ENCODE peak calls at places on chromosomes 7 and 10, in five cellular contexts. O is A549, U is adrenal gland, T is stomach, F is breast epithelium. H is an unnamed sample.

GRCh38 chr10:115659616-115660015 is 566.5 kb downstream of the ATRNL1 start:
- DNase-seq in O (no peak), U (no peak), T (no peak), F (no peak), H (no peak)

GRCh38 chr7:8178353-8178752 is 83.6 kb downstream of the ICA1 start:
- DNase-seq in O (no peak), U (no peak), T (no peak), F (no peak), H (no peak)

GRCh38 chr10:89845541-89846275 is 144.3 kb downstream of the KIF20B start:
- DNase-seq in O (no peak), U (no peak), T (no peak), F (no peak), H (no peak)

GRCh38 chr7:49001610-49002033 is 77.3 kb downstream of the CDC14C start:
- DNase-seq in O (peak; percentile 45), U (no peak), T (no peak), F (no peak), H (no peak)

GRCh38 chr7:38950309-38950708 is 27.4 kb upstream of the POU6F2 start:
- DNase-seq in O (peak; percentile 12), U (no peak), T (no peak), F (no peak), H (no peak)

GRCh38 chr10:86659721-86660438 is 5.5 kb downstream of the OPN4 start:
- DNase-seq in O (no peak), U (peak; percentile 11), T (no peak), F (no peak), H (no peak)

GRCh38 chr10:117674641-117675040 is 132.1 kb downstream of the EMX2 start:
- DNase-seq in O (no peak), U (no peak), T (no peak), F (no peak), H (no peak)

GRCh38 chr10:12723240-12723639 is 278.3 kb downstream of the CCDC3 start:
- DNase-seq in O (no peak), U (no peak), T (no peak), F (no peak), H (no peak)

GRCh38 chr7:18290865-18291264 is 204.7 kb upstream of the HDAC9 start:
- DNase-seq in O (no peak), U (no peak), T (no peak), F (no peak), H (no peak)

GRCh38 chr7:94367940-94368339 is 26.8 kb upstream of the COL1A2 start:
- DNase-seq in O (no peak), U (no peak), T (no peak), F (no peak), H (no peak)

GRCh38 chr7:44431091-44431608 is 59.3 kb downstream of the NUDCD3 start:
- DNase-seq in O (peak; percentile 27), U (peak; percentile 41), T (no peak), F (no peak), H (no peak)

DNA sequence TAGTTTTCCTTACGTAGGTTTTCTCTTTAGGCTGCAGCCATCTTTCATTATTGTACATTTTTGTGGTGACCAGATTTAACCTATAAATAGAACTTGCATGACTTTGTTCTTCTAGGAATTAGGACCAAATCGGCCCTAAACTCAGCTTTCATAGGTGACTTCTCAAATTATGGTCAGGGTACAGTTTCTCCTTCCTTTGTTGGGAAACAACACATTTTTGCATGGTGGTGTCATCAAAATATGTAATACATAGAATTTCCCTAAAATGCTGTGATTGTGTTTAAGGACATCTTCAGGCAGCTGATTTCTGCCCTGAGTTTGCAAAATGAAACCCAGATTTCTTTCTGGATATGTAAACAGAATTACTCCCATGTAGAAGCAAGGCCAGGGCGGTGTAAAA is 120.8 kb upstream of the FAM171A1 start:
- DNase-seq in O (no peak), U (no peak), T (no peak), F (no peak), H (no peak)
- H3K9me3 ChIP-seq in O (no peaks in the 10 kb centered on the region), U (no peaks in the 10 kb centered on the region), T (no peaks in the 10 kb centered on the region), F (no peaks in the 10 kb centered on the region), H (no peaks in the 10 kb centered on the region)

GRCh38 chr7:4269746-4270145 is 412.3 kb upstream of the FOXK1 start:
- DNase-seq in O (no peak), U (no peak), T (no peak), F (no peak), H (no peak)
- H3K9me3 ChIP-seq in O (no peaks in the 10 kb centered on the region), U (no peaks in the 10 kb centered on the region), T (peaks cover 3% of the 10 kb centered on the region), F (peaks cover under 1% of the 10 kb centered on the region), H (peaks cover 6% of the 10 kb centered on the region)

DNA sequence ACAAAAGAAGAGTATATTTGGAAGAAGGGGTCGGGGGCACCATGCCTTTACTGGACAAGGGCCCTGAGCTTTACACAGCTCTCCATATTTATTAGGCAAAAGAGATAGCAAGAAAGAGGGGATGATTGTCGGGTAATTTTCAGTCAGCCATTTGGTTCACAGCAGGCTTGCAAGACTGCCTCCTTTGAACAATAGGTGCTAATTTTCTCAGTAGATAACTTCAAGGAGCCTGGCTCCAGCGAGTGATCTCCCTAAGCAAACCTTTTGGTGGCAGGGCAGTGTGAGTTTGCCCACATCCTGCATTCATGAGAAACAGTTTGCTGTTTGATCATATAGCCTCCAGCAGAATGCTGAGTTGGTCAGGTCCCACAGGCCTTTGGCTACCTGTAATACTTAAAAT is 94.3 kb downstream of the ZNF248 start:
- DNase-seq in O (no peak), U (no peak), T (no peak), F (no peak), H (no peak)
- H3K9me3 ChIP-seq in O (peaks cover 4% of the 10 kb centered on the region), U (no peaks in the 10 kb centered on the region), T (peaks cover 10% of the 10 kb centered on the region), F (peaks cover 14% of the 10 kb centered on the region), H (peaks cover 8% of the 10 kb centered on the region)

GRCh38 chr7:13774976-13775375 is 214.5 kb downstream of the ETV1 start:
- DNase-seq in O (no peak), U (no peak), T (no peak), F (no peak), H (no peak)

GRCh38 chr7:13777242-13777641 is 212.2 kb downstream of the ETV1 start:
- DNase-seq in O (no peak), U (no peak), T (no peak), F (no peak), H (no peak)

GRCh38 chr7:13778967-13779366 is 210.5 kb downstream of the ETV1 start:
- DNase-seq in O (no peak), U (no peak), T (no peak), F (no peak), H (no peak)
- H3K9me3 ChIP-seq in O (no peaks in the 10 kb centered on the region), U (no peaks in the 10 kb centered on the region), T (no peaks in the 10 kb centered on the region), F (no peaks in the 10 kb centered on the region), H (no peaks in the 10 kb centered on the region)

DNA sequence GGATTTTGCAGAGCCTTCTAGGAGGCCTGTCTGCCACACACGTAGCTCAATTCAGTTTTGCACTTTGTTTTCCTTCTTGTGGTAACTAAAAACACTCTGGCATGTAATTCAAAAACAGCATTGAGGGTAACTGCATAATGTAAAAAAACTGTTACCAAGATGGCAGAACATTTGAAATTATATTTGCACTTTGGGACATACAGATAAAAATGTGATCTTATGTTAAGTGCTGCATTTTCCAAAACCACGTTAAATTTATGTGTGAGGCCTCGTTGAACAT is 44.3 kb downstream of the PTPRN2 start:
- DNase-seq in O (no peak), U (no peak), T (no peak), F (no peak), H (no peak)
- H3K9me3 ChIP-seq in O (no peaks in the 10 kb centered on the region), U (no peaks in the 10 kb centered on the region), T (no peaks in the 10 kb centered on the region), F (no peaks in the 10 kb centered on the region), H (no peaks in the 10 kb centered on the region)

DNA sequence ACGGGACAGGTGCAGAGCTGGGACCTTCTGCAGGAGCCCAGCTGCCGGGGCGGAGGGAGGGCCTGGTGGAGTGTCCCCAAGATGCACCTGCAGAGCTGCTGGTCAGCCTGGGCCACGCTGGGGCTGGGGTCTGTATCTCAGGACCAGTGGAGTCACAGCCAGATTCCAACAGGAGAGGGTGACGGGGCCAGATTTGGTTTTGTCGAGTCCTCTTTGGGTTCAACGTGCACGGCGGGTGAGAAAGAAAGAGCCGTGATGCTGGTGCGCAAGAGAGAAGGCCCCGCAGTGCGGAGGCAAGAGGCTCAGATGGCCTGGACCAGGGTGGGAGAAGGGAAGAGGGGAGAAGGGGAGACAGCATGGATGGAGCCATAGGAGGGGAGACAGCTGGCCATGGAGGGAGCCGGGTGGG is 462.9 kb downstream of the PTPRN2 start:
- DNase-seq in O (no peak), U (no peak), T (peak; percentile 18), F (no peak), H (no peak)
- H3K9me3 ChIP-seq in O (peaks cover 2% of the 10 kb centered on the region), U (no peaks in the 10 kb centered on the region), T (no peaks in the 10 kb centered on the region), F (peaks cover 34% of the 10 kb centered on the region), H (no peaks in the 10 kb centered on the region)

DNA sequence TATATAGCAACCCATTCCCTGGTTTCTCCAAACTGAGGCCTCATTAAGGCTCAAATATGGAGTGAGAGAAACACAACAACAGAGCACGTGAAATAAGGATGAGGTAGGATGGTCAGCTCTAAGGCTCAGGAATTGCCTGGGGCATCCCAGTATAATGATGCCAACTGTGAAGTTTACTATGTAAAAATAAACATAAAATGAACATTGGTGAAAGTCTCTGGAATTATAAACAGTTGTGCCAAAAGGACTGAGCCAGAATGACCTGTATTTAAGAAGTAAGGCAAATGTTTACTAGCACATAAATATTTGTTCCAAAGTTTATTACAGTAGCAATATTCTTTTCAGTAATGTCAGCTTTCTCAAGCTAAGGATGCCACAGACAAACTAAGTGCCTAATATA is 64.6 kb downstream of the ZNF680 start:
- DNase-seq in O (no peak), U (no peak), T (no peak), F (no peak), H (no peak)
- H3K9me3 ChIP-seq in O (peaks cover 37% of the 10 kb centered on the region), U (no peaks in the 10 kb centered on the region), T (peaks cover 16% of the 10 kb centered on the region), F (peaks cover 23% of the 10 kb centered on the region), H (no peaks in the 10 kb centered on the region)

GRCh38 chr7:56181010-56181409 is 64.8 kb upstream of the NUPR2 start:
- DNase-seq in O (no peak), U (no peak), T (no peak), F (no peak), H (no peak)

GRCh38 chr7:56174346-56175085 is 58.3 kb upstream of the NUPR2 start:
- DNase-seq in O (no peak), U (no peak), T (no peak), F (no peak), H (no peak)

GRCh38 chr7:56175086-56175760 is 59.0 kb upstream of the NUPR2 start:
- DNase-seq in O (no peak), U (peak; percentile 81), T (peak; percentile 26), F (peak; percentile 19), H (no peak)

DNA sequence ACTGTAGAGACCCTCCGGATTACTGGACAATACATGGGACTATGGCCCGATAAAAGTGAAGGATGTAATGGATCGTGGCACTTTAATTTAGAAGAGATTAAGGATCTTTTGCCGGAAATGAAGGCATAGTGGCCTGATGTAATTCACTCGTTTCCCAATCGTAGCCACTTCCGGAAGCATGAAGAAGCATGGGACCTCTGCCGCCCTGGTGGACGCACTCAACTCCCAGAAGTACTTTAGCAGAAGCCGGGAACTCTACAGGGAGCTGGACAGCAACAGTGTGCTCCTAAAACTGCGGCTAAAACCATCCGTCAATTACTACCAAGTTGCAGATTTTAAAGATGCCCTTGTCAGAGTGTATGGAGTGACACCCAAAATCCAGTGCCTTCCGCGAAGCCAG is 59.6 kb upstream of the NUPR2 start:
- DNase-seq in O (no peak), U (no peak), T (no peak), F (no peak), H (no peak)
- H3K9me3 ChIP-seq in O (peaks cover 3% of the 10 kb centered on the region), U (no peaks in the 10 kb centered on the region), T (no peaks in the 10 kb centered on the region), F (no peaks in the 10 kb centered on the region), H (no peaks in the 10 kb centered on the region)